ENCODE peak calls at places on chromosomes 16 and 17, in ten cellular contexts. One of them, this sample, is unnamed.

GRCh38 chr16:23114131-23114904 is 34.9 kb downstream of the USP31 start:
- DNase-seq in AG04450: no peak
- DNase-seq in tibial artery: no peak
- DNase-seq in pancreas: no peak
- DNase-seq in ascending aorta: no peak
- DNase-seq in effector memory CD4-positive, alpha-beta T cell: no peak
- DNase-seq in breast epithelium: no peak
- DNase-seq in astrocyte of the spinal cord: no peak
- DNase-seq in Peyer's patch: no peak
- DNase-seq in thyroid gland: no peak
- DNase-seq in this sample: no peak

GRCh38 chr16:19119564-19119963 is 5.8 kb downstream of the ITPRIPL2 start:
- DNase-seq in breast epithelium: no peak
- DNase-seq in tibial artery: peak; percentile 4
- DNase-seq in effector memory CD4-positive, alpha-beta T cell: no peak
- DNase-seq in astrocyte of the spinal cord: peak; percentile 77
- DNase-seq in Peyer's patch: no peak
- DNase-seq in ascending aorta: no peak
- DNase-seq in pancreas: no peak
- DNase-seq in thyroid gland: no peak
- DNase-seq in AG04450: peak; percentile 38
- DNase-seq in this sample: no peak

GRCh38 chr16:87854907-87855683 is 14.2 kb downstream of the SLC7A5 start:
- DNase-seq in tibial artery: no peak
- DNase-seq in ascending aorta: no peak
- DNase-seq in astrocyte of the spinal cord: no peak
- DNase-seq in pancreas: no peak
- DNase-seq in Peyer's patch: no peak
- DNase-seq in breast epithelium: no peak
- DNase-seq in thyroid gland: no peak
- DNase-seq in AG04450: no peak
- DNase-seq in effector memory CD4-positive, alpha-beta T cell: no peak
- DNase-seq in this sample: no peak

GRCh38 chr16:89827383-89828198 is 684 bp upstream of the SPIRE2 start:
- DNase-seq in effector memory CD4-positive, alpha-beta T cell: no peak
- DNase-seq in tibial artery: no peak
- DNase-seq in AG04450: no peak
- DNase-seq in thyroid gland: peak; percentile 80
- DNase-seq in breast epithelium: peak; percentile 75
- DNase-seq in Peyer's patch: peak; percentile 65
- DNase-seq in pancreas: peak; percentile 70
- DNase-seq in astrocyte of the spinal cord: peak; percentile 51
- DNase-seq in ascending aorta: no peak
- DNase-seq in this sample: no peak

GRCh38 chr17:7654832-7655540 is 4.3 kb downstream of the ATP1B2 start:
- DNase-seq in Peyer's patch: no peak
- DNase-seq in astrocyte of the spinal cord: no peak
- DNase-seq in thyroid gland: no peak
- DNase-seq in effector memory CD4-positive, alpha-beta T cell: no peak
- DNase-seq in ascending aorta: no peak
- DNase-seq in breast epithelium: no peak
- DNase-seq in pancreas: no peak
- DNase-seq in AG04450: no peak
- DNase-seq in tibial artery: no peak
- DNase-seq in this sample: no peak

GRCh38 chr17:41678907-41679739 is 9.6 kb upstream of the EIF1 start:
- DNase-seq in AG04450: no peak
- DNase-seq in effector memory CD4-positive, alpha-beta T cell: peak; percentile 41
- DNase-seq in Peyer's patch: peak; percentile 70
- DNase-seq in pancreas: no peak
- DNase-seq in ascending aorta: no peak
- DNase-seq in thyroid gland: no peak
- DNase-seq in breast epithelium: no peak
- DNase-seq in tibial artery: no peak
- DNase-seq in astrocyte of the spinal cord: peak; percentile 56
- DNase-seq in this sample: no peak

GRCh38 chr17:64004903-64005733 is 7.0 kb downstream of the PRR29 start:
- DNase-seq in pancreas: peak; percentile 45
- DNase-seq in thyroid gland: no peak
- DNase-seq in effector memory CD4-positive, alpha-beta T cell: no peak
- DNase-seq in AG04450: no peak
- DNase-seq in Peyer's patch: peak; percentile 35
- DNase-seq in ascending aorta: peak; percentile 39
- DNase-seq in tibial artery: no peak
- DNase-seq in astrocyte of the spinal cord: no peak
- DNase-seq in breast epithelium: no peak
- DNase-seq in this sample: no peak

GRCh38 chr16:69077251-69077650 is 28.2 kb upstream of the HAS3 start:
- DNase-seq in pancreas: no peak
- DNase-seq in thyroid gland: peak; percentile 89
- DNase-seq in astrocyte of the spinal cord: peak; percentile 71
- DNase-seq in ascending aorta: no peak
- DNase-seq in effector memory CD4-positive, alpha-beta T cell: no peak
- DNase-seq in breast epithelium: no peak
- DNase-seq in AG04450: no peak
- DNase-seq in Peyer's patch: no peak
- DNase-seq in tibial artery: no peak
- DNase-seq in this sample: no peak

GRCh38 chr16:66489385-66489784 is 60.5 kb downstream of the TK2 start:
- DNase-seq in breast epithelium: peak; percentile 25
- DNase-seq in astrocyte of the spinal cord: no peak
- DNase-seq in pancreas: no peak
- DNase-seq in thyroid gland: no peak
- DNase-seq in AG04450: no peak
- DNase-seq in effector memory CD4-positive, alpha-beta T cell: no peak
- DNase-seq in ascending aorta: peak; percentile 48
- DNase-seq in Peyer's patch: peak; percentile 27
- DNase-seq in tibial artery: peak; percentile 34
- DNase-seq in this sample: no peak

GRCh38 chr17:80364091-80364691 is 50.8 kb upstream of the ENDOV start:
- DNase-seq in breast epithelium: peak; percentile 50
- DNase-seq in ascending aorta: no peak
- DNase-seq in effector memory CD4-positive, alpha-beta T cell: no peak
- DNase-seq in thyroid gland: peak; percentile 10
- DNase-seq in Peyer's patch: no peak
- DNase-seq in astrocyte of the spinal cord: no peak
- DNase-seq in pancreas: peak; percentile 60
- DNase-seq in AG04450: no peak
- DNase-seq in tibial artery: no peak
- DNase-seq in this sample: no peak

GRCh38 chr17:7403043-7403901 is 625 bp downstream of the TMEM256 start:
- DNase-seq in breast epithelium: no peak
- DNase-seq in Peyer's patch: peak; percentile 88
- DNase-seq in tibial artery: no peak
- DNase-seq in AG04450: peak; percentile 39
- DNase-seq in effector memory CD4-positive, alpha-beta T cell: no peak
- DNase-seq in pancreas: peak; percentile 66
- DNase-seq in thyroid gland: no peak
- DNase-seq in astrocyte of the spinal cord: no peak
- DNase-seq in ascending aorta: peak; percentile 86
- DNase-seq in this sample: peak; percentile 57

GRCh38 chr17:40872416-40872815 is 5.4 kb upstream of the KRT12 start:
- DNase-seq in effector memory CD4-positive, alpha-beta T cell: no peak
- DNase-seq in pancreas: no peak
- DNase-seq in tibial artery: no peak
- DNase-seq in AG04450: no peak
- DNase-seq in Peyer's patch: no peak
- DNase-seq in breast epithelium: no peak
- DNase-seq in ascending aorta: no peak
- DNase-seq in thyroid gland: no peak
- DNase-seq in astrocyte of the spinal cord: no peak
- DNase-seq in this sample: no peak

DNA sequence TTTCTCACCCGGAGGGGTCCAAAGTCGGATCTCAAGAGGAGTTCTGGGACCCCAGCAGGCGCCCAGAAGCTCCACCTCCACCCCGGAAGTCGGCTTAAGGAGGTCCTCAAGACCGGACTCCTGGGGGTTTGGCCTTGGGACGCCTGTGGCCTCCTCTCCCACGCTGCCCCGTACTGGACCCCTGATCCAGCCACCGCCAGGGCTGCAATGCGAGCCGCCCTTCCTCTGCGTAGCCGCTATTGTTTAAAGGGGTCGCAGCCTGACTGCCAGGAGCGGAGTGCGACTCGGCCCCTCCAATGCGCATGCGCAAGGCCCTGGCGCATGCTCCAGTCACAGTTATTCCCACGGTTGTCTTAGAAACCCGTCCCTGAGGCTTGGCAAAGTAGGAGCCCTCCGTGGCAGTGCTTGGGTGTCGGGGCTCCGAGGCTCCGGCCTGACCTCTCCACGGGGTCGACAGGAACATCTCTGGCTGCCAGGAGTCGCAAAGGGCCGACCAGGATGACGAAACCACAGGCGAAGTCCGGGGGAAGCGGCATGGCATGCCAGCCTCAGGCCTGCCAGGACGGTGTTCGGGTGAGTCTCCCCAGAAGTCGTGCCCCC is 719.0 kb downstream of the KCNJ18 start:
- DNase-seq in breast epithelium: no peak
- DNase-seq in AG04450: no peak
- DNase-seq in tibial artery: no peak
- DNase-seq in effector memory CD4-positive, alpha-beta T cell: no peak
- DNase-seq in ascending aorta: no peak
- DNase-seq in astrocyte of the spinal cord: no peak
- DNase-seq in thyroid gland: no peak
- DNase-seq in Peyer's patch: no peak
- DNase-seq in pancreas: no peak
- DNase-seq in this sample: no peak
- H3K4me3 ChIP-seq in breast epithelium: no peak overlapping the region
- H3K4me3 ChIP-seq in AG04450: no peak overlapping the region
- H3K4me3 ChIP-seq in tibial artery: no peak overlapping the region
- H3K4me3 ChIP-seq in effector memory CD4-positive, alpha-beta T cell: no peak overlapping the region
- H3K4me3 ChIP-seq in ascending aorta: no peak overlapping the region
- H3K4me3 ChIP-seq in astrocyte of the spinal cord: no peak overlapping the region
- H3K4me3 ChIP-seq in thyroid gland: no peak overlapping the region
- H3K4me3 ChIP-seq in Peyer's patch: no peak overlapping the region
- H3K4me3 ChIP-seq in pancreas: no peak overlapping the region
- H3K4me3 ChIP-seq in this sample: no peak overlapping the region

GRCh38 chr17:10114931-10115535 is 83.4 kb downstream of the GAS7 start:
- DNase-seq in astrocyte of the spinal cord: peak; percentile 95
- DNase-seq in effector memory CD4-positive, alpha-beta T cell: peak; percentile 61
- DNase-seq in thyroid gland: peak; percentile 55
- DNase-seq in tibial artery: peak; percentile 95
- DNase-seq in AG04450: peak; percentile 85
- DNase-seq in ascending aorta: peak; percentile 94
- DNase-seq in pancreas: peak; percentile 65
- DNase-seq in Peyer's patch: peak; percentile 91
- DNase-seq in breast epithelium: peak; percentile 69
- DNase-seq in this sample: peak; percentile 91
- H3K4me3 ChIP-seq in astrocyte of the spinal cord: no peak overlapping the region
- H3K4me3 ChIP-seq in effector memory CD4-positive, alpha-beta T cell: no peak overlapping the region
- H3K4me3 ChIP-seq in thyroid gland: no peak overlapping the region
- H3K4me3 ChIP-seq in tibial artery: no peak overlapping the region
- H3K4me3 ChIP-seq in AG04450: peak overlapping the region; percentile 33
- H3K4me3 ChIP-seq in ascending aorta: no peak overlapping the region
- H3K4me3 ChIP-seq in pancreas: no peak overlapping the region
- H3K4me3 ChIP-seq in Peyer's patch: no peak overlapping the region
- H3K4me3 ChIP-seq in breast epithelium: peak overlapping the region; percentile 59
- H3K4me3 ChIP-seq in this sample: no peak overlapping the region

GRCh38 chr17:74743755-74744154 is 4.7 kb upstream of the NHERF1 start:
- DNase-seq in breast epithelium: no peak
- DNase-seq in AG04450: no peak
- DNase-seq in ascending aorta: no peak
- DNase-seq in astrocyte of the spinal cord: no peak
- DNase-seq in tibial artery: no peak
- DNase-seq in Peyer's patch: no peak
- DNase-seq in thyroid gland: no peak
- DNase-seq in effector memory CD4-positive, alpha-beta T cell: no peak
- DNase-seq in pancreas: no peak
- DNase-seq in this sample: no peak

GRCh38 chr17:74744349-74744713 is 4.1 kb upstream of the NHERF1 start:
- DNase-seq in ascending aorta: no peak
- DNase-seq in thyroid gland: no peak
- DNase-seq in Peyer's patch: no peak
- DNase-seq in tibial artery: no peak
- DNase-seq in pancreas: no peak
- DNase-seq in AG04450: no peak
- DNase-seq in breast epithelium: no peak
- DNase-seq in effector memory CD4-positive, alpha-beta T cell: no peak
- DNase-seq in astrocyte of the spinal cord: no peak
- DNase-seq in this sample: no peak

GRCh38 chr17:74745548-74746177 is 2.8 kb upstream of the NHERF1 start:
- DNase-seq in pancreas: no peak
- DNase-seq in breast epithelium: no peak
- DNase-seq in ascending aorta: no peak
- DNase-seq in Peyer's patch: peak; percentile 43
- DNase-seq in AG04450: no peak
- DNase-seq in astrocyte of the spinal cord: no peak
- DNase-seq in thyroid gland: no peak
- DNase-seq in effector memory CD4-positive, alpha-beta T cell: no peak
- DNase-seq in tibial artery: no peak
- DNase-seq in this sample: no peak

GRCh38 chr17:74746376-74746775 is 2.1 kb upstream of the NHERF1 start:
- DNase-seq in AG04450: no peak
- DNase-seq in breast epithelium: no peak
- DNase-seq in astrocyte of the spinal cord: no peak
- DNase-seq in ascending aorta: peak; percentile 54
- DNase-seq in thyroid gland: no peak
- DNase-seq in tibial artery: no peak
- DNase-seq in Peyer's patch: peak; percentile 41
- DNase-seq in effector memory CD4-positive, alpha-beta T cell: no peak
- DNase-seq in pancreas: no peak
- DNase-seq in this sample: no peak

GRCh38 chr17:74744714-74745547 is 3.5 kb upstream of the NHERF1 start:
- DNase-seq in Peyer's patch: peak; percentile 95
- DNase-seq in pancreas: peak; percentile 99
- DNase-seq in AG04450: no peak
- DNase-seq in thyroid gland: peak; percentile 87
- DNase-seq in ascending aorta: peak; percentile 97
- DNase-seq in breast epithelium: peak; percentile 95
- DNase-seq in astrocyte of the spinal cord: peak; percentile 68
- DNase-seq in tibial artery: peak; percentile 92
- DNase-seq in effector memory CD4-positive, alpha-beta T cell: peak; percentile 73
- DNase-seq in this sample: peak; percentile 92
- H3K4me3 ChIP-seq in Peyer's patch: no peak overlapping the region
- H3K4me3 ChIP-seq in pancreas: no peak overlapping the region
- H3K4me3 ChIP-seq in AG04450: peak overlapping the region; percentile 3
- H3K4me3 ChIP-seq in thyroid gland: no peak overlapping the region
- H3K4me3 ChIP-seq in ascending aorta: no peak overlapping the region
- H3K4me3 ChIP-seq in breast epithelium: peak overlapping the region; percentile 46
- H3K4me3 ChIP-seq in astrocyte of the spinal cord: peak overlapping the region; percentile 27
- H3K4me3 ChIP-seq in tibial artery: peak overlapping the region; percentile 12
- H3K4me3 ChIP-seq in effector memory CD4-positive, alpha-beta T cell: peak overlapping the region; percentile 17
- H3K4me3 ChIP-seq in this sample: peak overlapping the region; percentile 40

DNA sequence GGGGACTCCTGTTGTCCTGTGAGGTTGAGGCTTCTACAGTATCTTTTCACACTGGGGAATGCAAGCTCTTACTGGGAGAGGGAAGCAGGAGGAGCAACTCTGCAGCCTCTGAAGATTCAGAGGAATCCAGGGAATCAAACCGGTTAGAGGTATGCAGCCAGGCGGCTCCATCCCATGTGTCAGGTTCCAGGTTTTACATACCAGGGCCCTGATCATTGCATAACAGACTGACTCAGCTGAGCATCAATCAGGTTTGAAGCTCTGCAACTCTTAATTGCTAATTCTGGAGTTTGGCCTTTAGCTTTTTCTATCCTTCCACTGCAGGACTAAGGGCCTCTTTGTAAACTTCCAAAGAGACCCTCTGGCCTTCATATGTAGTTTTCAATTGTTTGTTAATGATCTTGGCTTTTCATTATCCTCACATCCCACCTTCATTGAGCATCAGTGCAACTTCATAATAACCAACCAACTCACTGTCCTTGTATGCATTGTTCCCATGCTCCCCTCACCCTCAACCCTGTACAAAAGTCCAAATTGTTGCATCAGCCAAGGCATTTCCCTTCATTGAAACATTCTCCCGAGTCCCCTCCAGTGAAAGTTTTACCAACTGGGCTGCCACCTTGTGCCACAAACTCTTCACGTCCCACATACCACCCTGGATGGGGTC is 59.7 kb upstream of the DHX40 start:
- DNase-seq in thyroid gland: no peak
- DNase-seq in breast epithelium: no peak
- DNase-seq in effector memory CD4-positive, alpha-beta T cell: no peak
- DNase-seq in tibial artery: no peak
- DNase-seq in AG04450: no peak
- DNase-seq in Peyer's patch: no peak
- DNase-seq in ascending aorta: no peak
- DNase-seq in astrocyte of the spinal cord: no peak
- DNase-seq in pancreas: no peak
- DNase-seq in this sample: no peak
- H3K4me3 ChIP-seq in thyroid gland: no peak overlapping the region
- H3K4me3 ChIP-seq in breast epithelium: no peak overlapping the region
- H3K4me3 ChIP-seq in effector memory CD4-positive, alpha-beta T cell: no peak overlapping the region
- H3K4me3 ChIP-seq in tibial artery: no peak overlapping the region
- H3K4me3 ChIP-seq in AG04450: no peak overlapping the region
- H3K4me3 ChIP-seq in Peyer's patch: no peak overlapping the region
- H3K4me3 ChIP-seq in ascending aorta: no peak overlapping the region
- H3K4me3 ChIP-seq in astrocyte of the spinal cord: no peak overlapping the region
- H3K4me3 ChIP-seq in pancreas: no peak overlapping the region
- H3K4me3 ChIP-seq in this sample: no peak overlapping the region

This sample was measured in tibial nerve.